ENCODE peak calls at places on chromosomes 4 and X, in five cellular contexts. One of them, this sample, is unnamed.

GRCh38 chr4:40916880-40917279 is 167.1 kb downstream of the NSUN7 start:
- DNase-seq in HCT116: peak
- DNase-seq in K562: peak
- DNase-seq in H1: peak
- DNase-seq in HepG2: peak
- DNase-seq in this sample: no peak

GRCh38 chr4:16117164-16117563 is 33.3 kb upstream of the PROM1 start:
- DNase-seq in HCT116: no peak
- DNase-seq in K562: no peak
- DNase-seq in H1: no peak
- DNase-seq in HepG2: no peak
- DNase-seq in this sample: no peak

GRCh38 chr4:112031712-112032328 is 113.4 kb upstream of the FAM241A start:
- DNase-seq in HCT116: peak
- DNase-seq in K562: peak
- DNase-seq in H1: no peak
- DNase-seq in HepG2: peak
- DNase-seq in this sample: peak

GRCh38 chr4:106329027-106329618 is 12.8 kb downstream of the AIMP1 start:
- DNase-seq in HCT116: peak
- DNase-seq in K562: peak
- DNase-seq in H1: no peak
- DNase-seq in HepG2: peak
- DNase-seq in this sample: no peak

GRCh38 chr4:185728886-185729285 is 83.1 kb downstream of the SORBS2 start:
- DNase-seq in HCT116: no peak
- DNase-seq in K562: no peak
- DNase-seq in H1: no peak
- DNase-seq in HepG2: no peak
- DNase-seq in this sample: no peak

GRCh38 chr4:72295966-72296557 is 264.3 kb downstream of the NPFFR2 start:
- DNase-seq in HCT116: peak
- DNase-seq in K562: peak
- DNase-seq in H1: no peak
- DNase-seq in HepG2: peak
- DNase-seq in this sample: no peak

GRCh38 chr4:44145868-44146267 is 302.7 kb downstream of the KCTD8 start:
- DNase-seq in HCT116: no peak
- DNase-seq in K562: no peak
- DNase-seq in H1: no peak
- DNase-seq in HepG2: no peak
- DNase-seq in this sample: no peak

GRCh38 chr4:26320159-26320452 is 708 bp upstream of the RBPJ start:
- DNase-seq in HCT116: no peak
- DNase-seq in K562: no peak
- DNase-seq in H1: no peak
- DNase-seq in HepG2: peak
- DNase-seq in this sample: peak

GRCh38 chr4:107845721-107846120 is 21.0 kb downstream of the SGMS2 start:
- DNase-seq in HCT116: no peak
- DNase-seq in K562: no peak
- DNase-seq in H1: no peak
- DNase-seq in HepG2: no peak
- DNase-seq in this sample: no peak

GRCh38 chr4:24921491-24921890 is 8.6 kb upstream of the CCDC149 start:
- DNase-seq in HCT116: no peak
- DNase-seq in K562: no peak
- DNase-seq in H1: no peak
- DNase-seq in HepG2: no peak
- DNase-seq in this sample: no peak

GRCh38 chr4:2266181-2266580 is 4.3 kb upstream of the MXD4 start:
- DNase-seq in HCT116: no peak
- DNase-seq in K562: no peak
- DNase-seq in H1: no peak
- DNase-seq in HepG2: no peak
- DNase-seq in this sample: no peak

GRCh38 chr4:156536661-156537060 is 434.9 kb downstream of the PDGFC start:
- DNase-seq in HCT116: no peak
- DNase-seq in K562: no peak
- DNase-seq in H1: no peak
- DNase-seq in HepG2: no peak
- DNase-seq in this sample: no peak

GRCh38 chrX:25721564-25721963 is 416.6 kb upstream of the MAGEB18 start:
- DNase-seq in HCT116: no peak
- DNase-seq in K562: peak
- DNase-seq in H1: no peak
- DNase-seq in HepG2: peak
- DNase-seq in this sample: no peak

GRCh38 chr4:108168672-108169562 is at the start of gene LEF1:
- DNase-seq in HCT116: no peak
- DNase-seq in K562: peak
- DNase-seq in H1: peak
- DNase-seq in HepG2: no peak
- DNase-seq in this sample: no peak

GRCh38 chr4:161252520-161253141 is 911.2 kb downstream of the FSTL5 start:
- DNase-seq in HCT116: peak
- DNase-seq in K562: peak
- DNase-seq in H1: no peak
- DNase-seq in HepG2: peak
- DNase-seq in this sample: peak

GRCh38 chrX:48695925-48696300 is 621 bp upstream of the SUV39H1 start:
- DNase-seq in HCT116: no peak
- DNase-seq in K562: no peak
- DNase-seq in H1: no peak
- DNase-seq in HepG2: no peak
- DNase-seq in this sample: no peak

GRCh38 chr4:47010347-47011188 is 17.2 kb upstream of the GABRA4 start:
- DNase-seq in HCT116: no peak
- DNase-seq in K562: no peak
- DNase-seq in H1: no peak
- DNase-seq in HepG2: no peak
- DNase-seq in this sample: peak

GRCh38 chrX:112527903-112528302 is 151.8 kb downstream of the LHFPL1 start:
- DNase-seq in HCT116: no peak
- DNase-seq in K562: no peak
- DNase-seq in H1: no peak
- DNase-seq in HepG2: no peak
- DNase-seq in this sample: no peak

GRCh38 chrX:56248492-56248891 is 16.3 kb downstream of the KLF8 start:
- DNase-seq in HCT116: peak
- DNase-seq in K562: peak
- DNase-seq in H1: no peak
- DNase-seq in HepG2: peak
- DNase-seq in this sample: peak

GRCh38 chrX:39903937-39904336 is 193.8 kb downstream of the BCOR start:
- DNase-seq in HCT116: no peak
- DNase-seq in K562: no peak
- DNase-seq in H1: no peak
- DNase-seq in HepG2: no peak
- DNase-seq in this sample: no peak

GRCh38 chrX:9906919-9907318 is 60.2 kb upstream of the CLDN34 start:
- DNase-seq in HCT116: no peak
- DNase-seq in K562: no peak
- DNase-seq in H1: no peak
- DNase-seq in HepG2: no peak
- DNase-seq in this sample: no peak

GRCh38 chrX:123807825-123808416 is 51.9 kb upstream of the XIAP start:
- DNase-seq in HCT116: no peak
- DNase-seq in K562: no peak
- DNase-seq in H1: no peak
- DNase-seq in HepG2: no peak
- DNase-seq in this sample: no peak

GRCh38 chr4:11954093-11954492 is 525.4 kb upstream of the HS3ST1 start:
- DNase-seq in HCT116: peak
- DNase-seq in K562: no peak
- DNase-seq in H1: peak
- DNase-seq in HepG2: no peak
- DNase-seq in this sample: no peak

GRCh38 chr4:57499786-57500185 is 389.6 kb upstream of the IGFBP7 start:
- DNase-seq in HCT116: no peak
- DNase-seq in K562: peak
- DNase-seq in H1: no peak
- DNase-seq in HepG2: peak
- DNase-seq in this sample: no peak

GRCh38 chr4:36385951-36386561 is 104.6 kb downstream of the DTHD1 start:
- DNase-seq in HCT116: no peak
- DNase-seq in K562: no peak
- DNase-seq in H1: no peak
- DNase-seq in HepG2: no peak
- DNase-seq in this sample: peak

GRCh38 chr4:99483636-99484035 is 27.2 kb upstream of the C4orf17 start:
- DNase-seq in HCT116: no peak
- DNase-seq in K562: no peak
- DNase-seq in H1: no peak
- DNase-seq in HepG2: no peak
- DNase-seq in this sample: no peak

GRCh38 chr4:1045193-1045594 is 33.8 kb downstream of the FGFRL1 start:
- DNase-seq in HCT116: no peak
- DNase-seq in K562: no peak
- DNase-seq in H1: no peak
- DNase-seq in HepG2: no peak
- DNase-seq in this sample: no peak

GRCh38 chrX:21946925-21947641 is 6.6 kb downstream of the SMS start:
- DNase-seq in HCT116: no peak
- DNase-seq in K562: peak
- DNase-seq in H1: no peak
- DNase-seq in HepG2: no peak
- DNase-seq in this sample: no peak

DNA sequence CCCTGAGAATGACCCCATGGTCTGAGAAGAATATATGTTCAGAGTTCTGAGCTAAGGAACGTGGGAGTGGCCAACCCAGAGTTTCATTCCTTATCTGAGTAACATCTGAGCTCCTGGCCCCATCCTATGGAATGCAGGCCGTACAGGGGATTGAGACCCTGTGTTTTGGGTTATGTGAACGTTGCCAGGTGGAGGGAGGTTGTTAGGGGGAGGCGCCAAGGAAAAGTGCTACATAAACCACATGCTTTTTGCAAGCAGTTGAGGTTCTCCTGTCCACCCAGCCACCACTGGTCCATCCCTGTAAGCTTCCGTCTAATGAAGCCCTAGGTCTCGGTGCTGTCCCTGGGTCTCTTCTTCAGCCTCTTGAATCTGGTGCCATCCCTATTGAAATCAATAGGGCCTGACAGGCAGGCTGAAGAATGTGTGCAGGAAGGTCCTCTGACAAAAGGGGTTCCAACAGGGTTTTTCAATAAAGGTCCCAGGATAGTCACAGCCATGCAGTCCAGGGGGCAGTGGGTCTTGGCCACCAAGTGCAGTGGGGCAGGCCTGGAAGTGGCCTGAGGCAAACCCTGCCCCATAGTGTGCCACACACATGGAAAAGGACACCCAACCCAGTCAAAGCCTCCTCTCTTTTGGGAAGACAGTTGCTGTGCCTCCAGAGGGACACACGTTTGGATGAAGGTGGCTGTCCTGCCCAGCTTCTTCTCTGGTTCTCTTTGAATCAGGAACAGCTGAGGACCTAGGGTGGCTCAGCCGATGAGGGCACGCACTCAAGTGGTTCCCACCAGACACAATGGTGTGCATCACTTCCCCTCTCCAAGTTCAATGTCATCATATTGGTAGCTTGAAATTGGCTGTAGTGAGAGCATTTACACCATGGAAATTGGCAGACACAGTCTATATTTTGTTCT is 53.5 kb downstream of the HTRA3 start:
- DNase-seq in HCT116: no peak
- DNase-seq in K562: no peak
- DNase-seq in H1: no peak
- DNase-seq in HepG2: no peak
- DNase-seq in this sample: no peak
- TF ChIP-seq SRF in HCT116: no peak
- TF ChIP-seq SRF in K562: no peak
- TF ChIP-seq SRF in H1: no peak
- TF ChIP-seq SRF in HepG2: no peak
- TF ChIP-seq SRF in this sample: no peak

GRCh38 chrX:132732236-132732635 is 226.2 kb downstream of the HS6ST2 start:
- DNase-seq in HCT116: no peak
- DNase-seq in K562: no peak
- DNase-seq in H1: no peak
- DNase-seq in HepG2: no peak
- DNase-seq in this sample: no peak

GRCh38 chrX:132730726-132731125 is 227.7 kb downstream of the HS6ST2 start:
- DNase-seq in HCT116: no peak
- DNase-seq in K562: no peak
- DNase-seq in H1: no peak
- DNase-seq in HepG2: no peak
- DNase-seq in this sample: no peak

GRCh38 chrX:132730266-132730665 is 228.2 kb downstream of the HS6ST2 start:
- DNase-seq in HCT116: no peak
- DNase-seq in K562: no peak
- DNase-seq in H1: no peak
- DNase-seq in HepG2: no peak
- DNase-seq in this sample: no peak

GRCh38 chrX:132728296-132728695 is 230.1 kb downstream of the HS6ST2 start:
- DNase-seq in HCT116: no peak
- DNase-seq in K562: no peak
- DNase-seq in H1: no peak
- DNase-seq in HepG2: no peak
- DNase-seq in this sample: no peak
- TF ChIP-seq CTCF in HCT116: no peak
- TF ChIP-seq CTCF in K562: no peak
- TF ChIP-seq CTCF in H1: no peak
- TF ChIP-seq CTCF in HepG2: no peak
- TF ChIP-seq CTCF in this sample: no peak

GRCh38 chrX:15349046-15349445 is 13.7 kb upstream of the PIGA start:
- DNase-seq in HCT116: peak
- DNase-seq in K562: peak
- DNase-seq in H1: no peak
- DNase-seq in HepG2: peak
- DNase-seq in this sample: no peak
- TF ChIP-seq SRF in HCT116: no peak
- TF ChIP-seq SRF in K562: no peak
- TF ChIP-seq SRF in H1: no peak
- TF ChIP-seq SRF in HepG2: no peak
- TF ChIP-seq SRF in this sample: no peak

GRCh38 chr4:55884093-55884850 is 30.8 kb downstream of the EXOC1 start:
- DNase-seq in HCT116: no peak
- DNase-seq in K562: no peak
- DNase-seq in H1: no peak
- DNase-seq in HepG2: no peak
- DNase-seq in this sample: no peak

GRCh38 chr4:55884851-55885219 is 31.4 kb downstream of the EXOC1 start:
- DNase-seq in HCT116: no peak
- DNase-seq in K562: no peak
- DNase-seq in H1: no peak
- DNase-seq in HepG2: no peak
- DNase-seq in this sample: no peak

GRCh38 chr4:55887594-55887993 is 34.1 kb downstream of the EXOC1 start:
- DNase-seq in HCT116: no peak
- DNase-seq in K562: no peak
- DNase-seq in H1: no peak
- DNase-seq in HepG2: no peak
- DNase-seq in this sample: no peak
- TF ChIP-seq CTCF in HCT116: peak
- TF ChIP-seq CTCF in K562: peak
- TF ChIP-seq CTCF in H1: no peak
- TF ChIP-seq CTCF in HepG2: no peak
- TF ChIP-seq CTCF in this sample: no peak

GRCh38 chrX:70525733-70526132 is 81.1 kb downstream of the DLG3 start:
- DNase-seq in HCT116: no peak
- DNase-seq in K562: no peak
- DNase-seq in H1: no peak
- DNase-seq in HepG2: peak
- DNase-seq in this sample: no peak
- TF ChIP-seq SRF in HCT116: no peak
- TF ChIP-seq SRF in K562: no peak
- TF ChIP-seq SRF in H1: no peak
- TF ChIP-seq SRF in HepG2: no peak
- TF ChIP-seq SRF in this sample: no peak